ENCODE peak calls at places on chromosomes 12 and 14, in five cellular contexts. T is endothelial cell, O is GM06990, G is progenitor cell of endocrine pancreas, J is NB4. E is an unnamed sample.
A peak's percentile ranks its signal among the peaks of the same experiment; 100 is the strongest.

GRCh38 chr12:561116-561705 is 101.5 kb downstream of the B4GALNT3 start:
- DNase-seq in T (no peak), O (no peak), G (no peak), J (no peak), E (no peak)

GRCh38 chr14:54681819-54682261 is 114.9 kb downstream of the SAMD4A start:
- DNase-seq in T (no peak), O (no peak), G (no peak), J (no peak), E (no peak)

GRCh38 chr14:20760950-20761349 is 7.3 kb upstream of the EDDM3B start:
- DNase-seq in T (no peak), O (no peak), G (no peak), J (no peak), E (no peak)

GRCh38 chr12:46521145-46521544 is 148.6 kb upstream of the SLC38A2 start:
- DNase-seq in T (no peak), O (no peak), G (no peak), J (no peak), E (no peak)

GRCh38 chr14:20440882-20441281 is 4.9 kb upstream of the KLHL33 start:
- DNase-seq in T (no peak), O (no peak), G (no peak), J (peak; percentile 39), E (no peak)

GRCh38 chr14:29444216-29444615 is 483.4 kb downstream of the PRKD1 start:
- DNase-seq in T (no peak), O (no peak), G (no peak), J (no peak), E (no peak)

GRCh38 chr12:31234955-31235867 is 90.7 kb downstream of the SINHCAF start:
- DNase-seq in T (peak; percentile 57), O (no peak), G (peak; percentile 57), J (peak; percentile 30), E (peak; percentile 65)

GRCh38 chr12:86193931-86194330 is 62.3 kb downstream of the MGAT4C start:
- DNase-seq in T (no peak), O (no peak), G (no peak), J (no peak), E (no peak)

GRCh38 chr14:70642313-70643235 is 858 bp downstream of the TTC9 start:
- DNase-seq in T (peak; percentile 14), O (peak; percentile 81), G (peak; percentile 26), J (peak; percentile 37), E (peak; percentile 50)

GRCh38 chr14:81398196-81398891 is 1.8 kb downstream of the STON2 start:
- DNase-seq in T (no peak), O (no peak), G (no peak), J (no peak), E (no peak)

GRCh38 chr12:105024926-105025325 is 38.8 kb downstream of the NOPCHAP1 start:
- DNase-seq in T (no peak), O (no peak), G (no peak), J (no peak), E (no peak)

GRCh38 chr14:68585690-68586089 is 207.2 kb downstream of the ZFP36L1 start:
- DNase-seq in T (no peak), O (no peak), G (no peak), J (no peak), E (peak; percentile 43)

DNA sequence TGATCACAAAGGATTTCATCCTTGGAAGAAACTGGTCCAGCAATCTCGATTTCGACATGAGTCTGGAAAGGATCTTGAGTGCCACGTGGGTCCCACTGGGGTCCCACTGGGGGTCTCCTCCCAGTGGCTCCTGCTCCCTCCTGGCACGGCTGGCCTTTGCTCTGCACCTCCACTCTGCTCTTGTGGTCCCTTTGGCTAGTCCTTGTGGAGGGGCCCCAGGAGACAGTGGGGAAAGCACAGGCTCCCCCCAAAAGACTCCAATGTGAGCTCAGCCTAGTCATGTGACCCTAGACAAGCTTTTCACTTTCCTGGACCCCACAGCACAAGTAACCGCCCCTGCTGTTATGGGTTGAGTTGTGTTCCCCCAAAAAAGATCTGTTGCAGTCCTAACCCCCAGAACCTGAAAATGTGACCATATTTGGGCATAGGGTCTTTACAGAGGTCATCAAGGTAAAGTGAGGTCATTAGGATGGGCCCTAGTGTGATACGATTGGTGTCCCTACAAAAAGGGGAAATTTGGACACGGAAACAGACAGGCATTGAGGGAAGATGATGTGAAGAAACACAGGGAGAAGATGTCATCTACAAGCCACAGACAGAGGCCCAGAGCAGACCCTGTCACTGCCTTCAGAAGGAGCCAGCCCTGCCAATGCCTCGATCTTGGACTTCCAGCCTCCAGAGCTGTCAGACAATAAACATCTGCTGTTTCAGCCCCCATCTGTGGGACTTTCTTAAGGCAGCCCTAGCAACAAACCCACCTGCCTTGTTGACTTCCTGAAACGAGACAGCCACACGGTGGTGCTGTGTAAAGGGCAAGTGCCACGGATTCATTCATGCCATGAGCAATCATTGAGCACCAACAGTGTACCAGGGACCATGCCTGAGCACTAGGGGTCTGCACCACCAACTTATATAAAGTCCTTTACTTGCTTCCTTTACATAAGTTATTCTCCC is 23.8 kb upstream of the PPP2R5C start:
- DNase-seq in T (no peak), O (no peak), G (no peak), J (peak; percentile 34), E (no peak)
- TF ChIP-seq CTCF in T (no peak), O (peak; percentile 50), G (no peak), J (peak; percentile 27), E (no peak)

DNA sequence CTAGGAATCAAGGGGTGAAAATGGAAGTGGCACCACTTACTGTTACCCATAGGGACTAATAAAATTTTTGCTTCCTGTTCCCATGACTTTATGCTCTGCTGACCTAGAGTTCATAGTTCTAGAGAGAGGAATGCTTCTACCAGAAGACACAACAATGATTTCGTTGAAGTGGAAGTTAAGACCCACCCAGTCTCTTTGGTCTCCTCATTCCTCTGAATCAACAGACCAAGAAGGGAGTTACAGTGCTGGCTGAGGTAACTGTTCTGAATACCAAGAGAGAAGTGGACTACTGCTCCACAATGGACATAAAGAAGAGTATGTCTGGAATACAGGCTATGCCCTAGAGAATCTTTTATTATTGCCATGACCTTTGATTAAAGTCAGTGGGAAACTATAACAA is 23.5 kb upstream of the DYRK2 start:
- DNase-seq in T (no peak), O (no peak), G (no peak), J (no peak), E (no peak)
- TF ChIP-seq CTCF in T (no peak), O (no peak), G (no peak), J (no peak), E (no peak)

DNA sequence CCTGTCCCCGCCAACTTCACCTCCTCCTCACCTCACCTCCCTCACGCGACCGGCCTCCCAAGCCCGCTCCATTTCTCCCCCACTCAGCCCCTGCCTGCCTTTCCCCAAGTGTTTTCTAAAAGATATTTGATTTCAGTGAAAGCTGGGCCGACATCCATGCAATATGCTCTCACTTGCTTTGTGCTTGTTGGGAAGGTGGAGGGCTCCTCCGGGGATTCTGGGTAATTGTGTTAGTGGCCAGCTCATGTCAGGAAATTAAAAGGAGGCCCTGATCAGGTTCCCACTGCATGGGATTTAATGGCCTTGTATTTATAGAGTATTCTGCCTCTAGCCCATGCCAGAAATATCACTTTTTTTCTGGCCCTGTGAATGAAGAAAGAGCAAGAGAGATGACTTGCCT is 91.9 kb downstream of the ESRRB start:
- DNase-seq in T (no peak), O (no peak), G (no peak), J (no peak), E (no peak)
- TF ChIP-seq CTCF in T (no peak), O (no peak), G (no peak), J (no peak), E (no peak)

DNA sequence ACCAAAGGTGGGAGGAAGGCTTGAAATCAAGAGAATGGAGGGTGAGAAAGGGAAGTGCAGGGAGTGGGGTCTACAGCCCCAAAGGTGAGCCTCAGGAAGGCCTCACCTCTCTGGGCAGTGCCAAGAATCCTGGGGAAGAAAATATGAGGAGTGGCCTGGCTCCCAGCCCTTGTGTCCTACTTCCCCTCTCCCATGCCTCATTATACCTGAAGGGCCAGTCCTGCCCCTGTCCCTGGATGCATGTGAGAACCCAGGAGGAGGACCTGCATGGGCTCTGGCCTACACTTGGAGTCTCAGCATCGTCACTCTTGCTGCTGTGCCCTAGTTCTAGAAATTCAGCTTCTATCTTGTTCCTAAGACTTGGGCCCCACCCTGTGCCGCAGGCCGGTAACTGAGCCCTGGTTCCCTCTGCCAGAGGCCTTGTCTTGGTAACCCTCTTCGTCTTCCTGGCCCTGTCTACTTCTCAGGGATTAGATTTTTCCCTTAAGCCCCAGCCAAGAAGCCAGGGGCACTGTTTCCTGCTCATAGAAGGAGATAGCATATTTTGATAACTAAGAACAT is 10.9 kb upstream of the MYH7 start:
- DNase-seq in T (no peak), O (no peak), G (no peak), J (no peak), E (no peak)
- TF ChIP-seq CTCF in T (no peak), O (no peak), G (no peak), J (no peak), E (no peak)